ENCODE peak calls at places on chromosomes 4 and X, in eight cellular contexts. B is ovary, A is A549, F is upper lobe of left lung, U is tibial nerve, J is stomach, K is suprapubic skin, P is HepG2. S is an unnamed sample.

GRCh38 chrX:40299028-40299479 is 201.3 kb upstream of the BCOR start:
- DNase-seq in B (peak; percentile 28), A (no peak), F (no peak), U (peak; percentile 5), J (no peak), K (no peak), P (no peak), S (no peak)

GRCh38 chr4:136725286-136726081 is 806.8 kb downstream of the PCDH18 start:
- DNase-seq in B (no peak), A (no peak), F (no peak), U (no peak), J (no peak), K (no peak), P (no peak), S (no peak)

GRCh38 chrX:40922307-40922706 is 162.9 kb upstream of the USP9X start:
- DNase-seq in B (no peak), A (peak; percentile 63), F (no peak), U (no peak), J (no peak), K (no peak), P (peak; percentile 45), S (no peak)

GRCh38 chrX:130738638-130739195 is 164.3 kb downstream of the ENOX2 start:
- DNase-seq in B (no peak), A (no peak), F (no peak), U (no peak), J (no peak), K (no peak), P (no peak), S (no peak)

GRCh38 chr4:65599335-65599734 is 71.0 kb downstream of the EPHA5 start:
- DNase-seq in B (no peak), A (peak; percentile 0), F (no peak), U (no peak), J (no peak), K (no peak), P (no peak), S (no peak)

GRCh38 chrX:106933538-106933961 is 13.3 kb downstream of the CLDN2 start:
- DNase-seq in B (peak; percentile 60), A (peak; percentile 77), F (no peak), U (no peak), J (peak; percentile 62), K (no peak), P (peak; percentile 89), S (no peak)

GRCh38 chr4:5921981-5922380 is 29.1 kb upstream of the CRMP1 start:
- DNase-seq in B (no peak), A (no peak), F (no peak), U (no peak), J (no peak), K (no peak), P (no peak), S (no peak)

GRCh38 chrX:23820235-23820782 is 37.3 kb downstream of the SAT1 start:
- DNase-seq in B (no peak), A (no peak), F (no peak), U (no peak), J (no peak), K (no peak), P (no peak), S (no peak)

GRCh38 chr4:121653986-121654385 is 42.8 kb downstream of the ANXA5 start:
- DNase-seq in B (no peak), A (no peak), F (no peak), U (no peak), J (no peak), K (no peak), P (no peak), S (no peak)

GRCh38 chr4:143282170-143282760 is 54.4 kb upstream of the GAB1 start:
- DNase-seq in B (no peak), A (no peak), F (no peak), U (peak; percentile 10), J (no peak), K (no peak), P (no peak), S (no peak)

GRCh38 chr4:55947912-55948725 is 626 bp upstream of the CEP135 start:
- DNase-seq in B (no peak), A (peak; percentile 63), F (peak; percentile 31), U (peak; percentile 11), J (no peak), K (no peak), P (peak; percentile 36), S (no peak)

GRCh38 chr4:59881632-59882031 is 1318.5 kb upstream of the ADGRL3 start:
- DNase-seq in B (no peak), A (no peak), F (no peak), U (no peak), J (no peak), K (no peak), P (peak; percentile 2), S (no peak)

GRCh38 chrX:18964026-18964425 is 19.9 kb downstream of the PHKA2 start:
- DNase-seq in B (no peak), A (no peak), F (no peak), U (no peak), J (no peak), K (no peak), P (no peak), S (no peak)

GRCh38 chr4:90621080-90621479 is 493.9 kb downstream of the CCSER1 start:
- DNase-seq in B (no peak), A (no peak), F (no peak), U (no peak), J (no peak), K (no peak), P (no peak), S (no peak)

GRCh38 chr4:153224474-153224873 is 20.2 kb downstream of the TRIM2 start:
- DNase-seq in B (no peak), A (no peak), F (no peak), U (no peak), J (no peak), K (no peak), P (no peak), S (no peak)

GRCh38 chrX:118272237-118272636 is 73.7 kb upstream of the WDR44 start:
- DNase-seq in B (no peak), A (no peak), F (no peak), U (no peak), J (no peak), K (no peak), P (no peak), S (no peak)

GRCh38 chr4:143511906-143512305 is 1.6 kb upstream of the SMARCA5 start:
- DNase-seq in B (no peak), A (no peak), F (no peak), U (no peak), J (no peak), K (no peak), P (no peak), S (no peak)

GRCh38 chr4:150072906-150073714 is 5.1 kb upstream of the DCLK2 start:
- DNase-seq in B (no peak), A (peak; percentile 71), F (no peak), U (no peak), J (no peak), K (no peak), P (no peak), S (no peak)

GRCh38 chrX:153571159-153571908 is 27.6 kb downstream of the CCNQ start:
- DNase-seq in B (no peak), A (no peak), F (no peak), U (no peak), J (no peak), K (no peak), P (no peak), S (no peak)

GRCh38 chr4:85952982-85953650 is 406.7 kb downstream of the MAPK10 start:
- DNase-seq in B (no peak), A (no peak), F (no peak), U (no peak), J (no peak), K (no peak), P (no peak), S (no peak)

GRCh38 chrX:4547218-4547836 is 833.9 kb upstream of the PRKX start:
- DNase-seq in B (no peak), A (peak; percentile 53), F (peak; percentile 41), U (peak; percentile 26), J (peak; percentile 65), K (no peak), P (peak; percentile 8), S (no peak)

GRCh38 chr4:141635726-141636076 is 682 bp upstream of the IL15 start:
- DNase-seq in B (no peak), A (no peak), F (no peak), U (no peak), J (no peak), K (no peak), P (no peak), S (no peak)

GRCh38 chr4:10526431-10527222 is 69.4 kb upstream of the ZNF518B start:
- DNase-seq in B (no peak), A (no peak), F (no peak), U (no peak), J (no peak), K (no peak), P (no peak), S (no peak)
- TF ChIP-seq EP300 in B (no peak), A (no peak), F (no peak), U (no peak), J (no peak), K (no peak), P (no peak), S (no peak)

GRCh38 chrX:26783512-26784225 is 567.7 kb downstream of the MAGEB5 start:
- DNase-seq in B (no peak), A (peak; percentile 40), F (no peak), U (no peak), J (peak; percentile 36), K (no peak), P (peak; percentile 65), S (no peak)
- TF ChIP-seq EP300 in B (no peak), A (no peak), F (no peak), U (no peak), J (no peak), K (no peak), P (no peak), S (no peak)

GRCh38 chrX:109475174-109475891 is 6.6 kb downstream of the GUCY2F start:
- DNase-seq in B (peak; percentile 10), A (peak; percentile 54), F (peak; percentile 22), U (peak; percentile 30), J (peak; percentile 26), K (no peak), P (peak; percentile 35), S (no peak)

DNA sequence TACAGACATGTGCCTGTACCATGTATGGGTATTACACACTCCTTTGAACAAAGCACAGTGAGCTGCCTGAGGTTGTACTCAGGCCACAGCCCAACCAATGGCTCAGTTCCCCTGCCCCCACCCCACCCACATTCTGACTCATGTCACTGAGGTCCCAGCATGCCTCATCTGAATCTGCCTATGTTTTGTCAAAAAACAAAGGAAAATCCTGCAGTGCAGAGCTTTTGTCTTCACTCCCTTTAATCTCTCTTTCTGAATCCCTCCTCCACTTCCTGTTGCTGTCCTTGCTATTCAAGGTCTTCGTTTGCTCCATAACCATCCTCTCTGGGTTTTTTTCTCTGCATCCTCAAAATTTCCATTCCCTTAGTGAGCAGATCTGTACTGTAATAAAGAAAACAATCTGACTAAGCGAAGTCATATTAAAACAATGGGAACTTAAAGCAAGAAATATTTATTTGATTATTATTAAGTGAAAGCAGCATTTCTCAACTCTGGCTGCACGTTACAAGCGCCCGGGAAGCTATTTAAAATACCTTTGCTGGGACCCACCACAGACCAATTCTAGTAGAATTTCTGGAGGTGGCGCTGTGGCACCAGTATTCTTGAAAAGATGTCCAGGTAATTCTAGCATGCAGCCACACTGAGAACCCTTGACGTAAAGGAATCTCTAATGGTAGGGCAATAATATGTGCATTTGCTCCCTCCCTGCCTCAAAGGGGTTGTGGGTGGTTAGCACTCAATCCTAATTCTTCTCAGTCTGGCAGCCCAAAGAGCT is 8.8 kb downstream of the GUCY2F start:
- DNase-seq in B (no peak), A (peak; percentile 21), F (no peak), U (no peak), J (no peak), K (no peak), P (peak; percentile 42), S (no peak)
- TF ChIP-seq EP300 in B (no peak), A (no peak), F (no peak), U (no peak), J (no peak), K (no peak), P (no peak), S (no peak)

GRCh38 chrX:17032351-17032750 is 85.9 kb downstream of the REPS2 start:
- DNase-seq in B (peak; percentile 37), A (peak; percentile 8), F (peak; percentile 49), U (peak; percentile 14), J (peak; percentile 54), K (no peak), P (no peak), S (no peak)
- TF ChIP-seq EP300 in B (no peak), A (no peak), F (no peak), U (no peak), J (no peak), K (peak; percentile 42), P (no peak), S (no peak)

S was measured in esophagus muscularis mucosa.